ENCODE peak calls at places on chromosome 21, in ten cellular contexts. U is cardiac muscle cell; X is endodermal cell; R is GM06990; I is neural crest cell; Q is AG10803; K is endothelial cell; A is fibroblast of lung; M is CD4-positive, alpha-beta T cell; V is Peyer's patch. B is an unnamed sample.
A peak's percentile ranks its signal among the peaks of the same experiment; 100 is the strongest.

GRCh38 chr21:16420086-16420724 is 690.4 kb downstream of the USP25 start:
- DNase-seq in R (no peak), X (no peak), V (no peak), M (no peak), K (peak; percentile 14), A (peak; percentile 84), Q (peak; percentile 14), I (no peak), U (peak; percentile 47), B (no peak)

GRCh38 chr21:40043423-40043822 is 176.2 kb downstream of the PCP4 start:
- DNase-seq in Q (no peak), R (no peak), A (no peak), I (no peak), M (no peak), V (no peak), U (no peak), X (no peak), K (no peak), B (no peak)

GRCh38 chr21:28537371-28538079 is 455.2 kb downstream of the LTN1 start:
- DNase-seq in U (no peak), M (no peak), I (no peak), K (no peak), V (no peak), Q (peak; percentile 98), A (peak; percentile 98), R (no peak), X (no peak), B (no peak)

GRCh38 chr21:36249576-36250422 is 70.2 kb upstream of the MORC3 start:
- DNase-seq in Q (no peak), V (no peak), X (no peak), A (no peak), R (no peak), U (no peak), I (no peak), M (no peak), K (no peak), B (no peak)

GRCh38 chr21:38229260-38229877 is 27.4 kb upstream of the KCNJ15 start:
- DNase-seq in R (no peak), Q (no peak), V (no peak), M (no peak), K (no peak), A (no peak), X (peak; percentile 46), U (no peak), I (no peak), B (no peak)

GRCh38 chr21:28754862-28755261 is 237.8 kb downstream of the LTN1 start:
- DNase-seq in A (no peak), M (no peak), R (no peak), V (no peak), I (no peak), Q (no peak), U (peak; percentile 7), K (no peak), X (no peak), B (no peak)

GRCh38 chr21:38561205-38561604 is 62.9 kb upstream of the ERG start:
- DNase-seq in M (no peak), X (no peak), V (no peak), Q (no peak), K (no peak), A (no peak), R (no peak), I (no peak), U (no peak), B (no peak)

GRCh38 chr21:33543505-33544129 is 779 bp downstream of the SON start:
- DNase-seq in Q (no peak), M (no peak), K (peak; percentile 80), I (peak; percentile 72), U (no peak), X (no peak), R (peak; percentile 83), V (peak; percentile 82), A (no peak), B (peak; percentile 66)

GRCh38 chr21:38840456-38841129 is 34.9 kb downstream of the ETS2 start:
- DNase-seq in M (no peak), A (no peak), I (no peak), V (no peak), K (no peak), R (no peak), X (no peak), Q (no peak), U (no peak), B (no peak)

GRCh38 chr21:39444406-39445145 is 1.0 kb downstream of the LCA5L start:
- DNase-seq in X (peak; percentile 57), M (no peak), A (peak; percentile 85), R (no peak), K (peak; percentile 11), V (no peak), I (no peak), U (peak; percentile 91), Q (peak; percentile 60), B (no peak)

GRCh38 chr21:37073417-37074194 is 552 bp downstream of the TTC3 start:
- DNase-seq in M (peak; percentile 55), Q (peak; percentile 45), K (no peak), V (peak; percentile 79), R (peak; percentile 83), X (no peak), U (peak; percentile 28), A (peak; percentile 63), I (no peak), B (no peak)

GRCh38 chr21:33655591-33656221 is 13.4 kb downstream of the ITSN1 start:
- DNase-seq in X (peak; percentile 78), M (no peak), Q (peak; percentile 55), U (peak; percentile 57), R (no peak), V (no peak), I (no peak), A (peak; percentile 98), K (no peak), B (peak; percentile 49)

DNA sequence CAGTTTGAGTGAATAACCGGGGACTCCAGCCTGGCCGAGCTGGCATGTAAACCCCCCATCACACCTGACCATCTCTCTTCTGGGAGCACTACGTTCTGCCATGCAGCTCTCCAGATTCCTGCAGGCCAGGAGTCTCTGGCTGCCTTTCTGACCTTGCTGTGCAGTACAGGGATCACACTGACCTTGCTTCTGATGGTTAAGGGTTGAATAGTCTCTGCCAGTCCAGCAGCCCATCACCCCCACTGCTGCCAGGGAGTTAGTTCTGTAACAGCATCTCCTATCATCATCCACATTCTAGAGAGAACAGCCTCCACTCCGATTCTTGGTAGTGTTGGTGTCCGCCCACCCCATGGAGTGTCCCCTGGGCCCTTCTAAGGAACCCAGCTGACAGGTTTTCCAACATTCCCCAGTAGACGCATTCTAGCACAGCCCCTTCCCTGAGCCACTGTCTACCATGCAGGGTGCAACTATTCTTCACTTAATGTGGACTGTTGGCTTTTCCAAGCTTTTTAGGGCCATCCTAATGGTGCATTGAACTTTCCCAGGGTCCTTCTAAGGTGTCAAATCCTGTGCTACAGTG is 109.8 kb downstream of the RIPK4 start:
- DNase-seq in K (no peak), M (no peak), I (no peak), U (no peak), X (no peak), V (no peak), A (no peak), Q (no peak), R (no peak), B (no peak)
- TF ChIP-seq CTCF in K (no peak), M (no peak), I (no peak), U (no peak), X (no peak), V (no peak), A (no peak), Q (no peak), R (no peak), B (no peak)

GRCh38 chr21:32163386-32163785 is 115.5 kb downstream of the MIS18A start:
- DNase-seq in M (no peak), R (no peak), I (no peak), X (no peak), V (no peak), A (no peak), K (no peak), U (no peak), Q (no peak), B (no peak)
- TF ChIP-seq CTCF in M (no peak), R (no peak), I (no peak), X (peak; percentile 59), V (no peak), A (no peak), K (no peak), U (no peak), Q (no peak), B (peak; percentile 41)

GRCh38 chr21:42679982-42680330 is 26.5 kb downstream of the PDE9A start:
- DNase-seq in I (no peak), U (no peak), Q (no peak), M (no peak), K (no peak), X (no peak), A (no peak), V (no peak), R (no peak), B (no peak)

GRCh38 chr21:42678618-42679295 is 25.3 kb downstream of the PDE9A start:
- DNase-seq in U (no peak), A (no peak), X (no peak), V (no peak), Q (no peak), R (no peak), M (no peak), I (no peak), K (no peak), B (no peak)

GRCh38 chr21:42678118-42678430 is 24.7 kb downstream of the PDE9A start:
- DNase-seq in R (no peak), I (no peak), V (no peak), M (no peak), K (no peak), Q (no peak), X (no peak), U (no peak), A (no peak), B (no peak)

GRCh38 chr21:42680429-42680828 is 27.0 kb downstream of the PDE9A start:
- DNase-seq in M (no peak), V (no peak), R (no peak), Q (no peak), U (no peak), K (no peak), I (no peak), A (no peak), X (no peak), B (no peak)

DNA sequence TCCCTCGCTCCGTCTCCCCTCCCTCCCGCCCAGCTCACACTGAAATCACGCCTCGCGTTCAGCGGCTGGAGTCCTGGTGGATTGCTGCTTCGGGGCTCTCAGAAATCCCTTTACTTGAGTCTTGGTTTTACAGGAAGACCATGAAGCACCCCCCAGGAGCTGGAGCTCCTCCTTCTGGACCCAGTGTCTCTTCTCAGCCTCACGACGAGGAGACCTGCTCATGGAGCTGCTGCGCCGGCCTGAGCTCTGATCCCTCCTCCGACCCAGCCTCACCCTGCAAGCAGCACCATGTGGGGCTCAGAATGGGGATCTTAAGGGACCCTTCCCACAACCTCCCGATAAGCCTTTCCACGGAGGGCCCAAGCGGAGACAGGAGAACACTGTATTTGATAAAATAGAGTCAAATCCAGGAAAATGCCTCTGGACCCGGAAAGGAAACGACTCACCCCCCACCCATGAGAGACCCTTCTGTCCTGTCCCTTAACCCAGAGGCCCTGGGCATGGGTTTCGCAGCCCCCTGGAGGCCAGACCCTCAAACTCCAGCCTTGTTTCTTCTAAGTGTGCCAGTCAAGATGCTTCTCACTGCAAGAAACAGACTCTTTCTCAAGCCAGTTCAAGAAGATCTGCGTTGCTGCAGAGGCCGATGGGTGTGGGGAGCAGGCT is 26.0 kb downstream of the PDE9A start:
- DNase-seq in R (no peak), Q (no peak), X (peak; percentile 80), K (no peak), V (no peak), I (no peak), A (no peak), U (no peak), M (no peak), B (no peak)
- TF ChIP-seq CTCF in R (no peak), Q (no peak), X (peak; percentile 71), K (no peak), V (no peak), I (no peak), A (no peak), U (no peak), M (no peak), B (peak; percentile 62)

GRCh38 chr21:44614161-44614631 is 2.3 kb downstream of the KRTAP10-8 start:
- DNase-seq in A (no peak), V (peak; percentile 34), R (no peak), Q (no peak), U (no peak), K (no peak), X (no peak), I (no peak), M (no peak), B (no peak)
- TF ChIP-seq CTCF in A (no peak), V (no peak), R (no peak), Q (no peak), U (no peak), K (no peak), X (no peak), I (no peak), M (no peak), B (no peak)